ENCODE peak calls at places on chromosomes 2 and 18, in six cellular contexts. S is lower leg skin; Y is left lung; P is CD8-positive, alpha-beta T cell; R is endothelial cell; K is choroid plexus epithelial cell. N is an unnamed sample.

GRCh38 chr2:200905618-200906296 is 16.6 kb downstream of the NIF3L1 start:
- DNase-seq in S (peak), Y (peak), P (peak), R (peak), K (peak), N (peak)

GRCh38 chr18:74412106-74412880 is 44.8 kb downstream of the DIPK1C start:
- DNase-seq in S (no peak), Y (no peak), P (no peak), R (no peak), K (no peak), N (no peak)

GRCh38 chr2:179595284-179595683 is 266.1 kb downstream of the ZNF385B start:
- DNase-seq in S (no peak), Y (no peak), P (no peak), R (peak), K (no peak), N (no peak)

GRCh38 chr2:128625966-128626757 is 307.5 kb upstream of the HS6ST1 start:
- DNase-seq in S (no peak), Y (peak), P (no peak), R (no peak), K (no peak), N (no peak)

GRCh38 chr2:240111253-240111652 is 24.9 kb downstream of the COPS9 start:
- DNase-seq in S (no peak), Y (no peak), P (no peak), R (no peak), K (peak), N (no peak)

GRCh38 chr2:172972005-172972619 is 103.5 kb upstream of the MAP3K20 start:
- DNase-seq in S (no peak), Y (no peak), P (peak), R (peak), K (peak), N (peak)

GRCh38 chr2:10501521-10501961 is 53.4 kb upstream of the ODC1 start:
- DNase-seq in S (peak), Y (no peak), P (no peak), R (no peak), K (no peak), N (no peak)

GRCh38 chr2:36572054-36572751 is 25.8 kb downstream of the FEZ2 start:
- DNase-seq in S (no peak), Y (no peak), P (no peak), R (no peak), K (no peak), N (no peak)

GRCh38 chr2:156630579-156631337 is 194.6 kb downstream of the GPD2 start:
- DNase-seq in S (no peak), Y (no peak), P (no peak), R (no peak), K (no peak), N (no peak)

GRCh38 chr18:58299936-58300335 is 255.9 kb downstream of the NEDD4L start:
- DNase-seq in S (no peak), Y (no peak), P (no peak), R (no peak), K (no peak), N (no peak)

GRCh38 chr18:54127759-54128378 is 96.6 kb downstream of the MBD2 start:
- DNase-seq in S (no peak), Y (no peak), P (no peak), R (peak), K (peak), N (peak)

GRCh38 chr18:78656346-78656925 is 323.2 kb upstream of the SALL3 start:
- DNase-seq in S (no peak), Y (no peak), P (no peak), R (no peak), K (no peak), N (no peak)

GRCh38 chr2:240183370-240184197 is 43.1 kb upstream of the OTOS start:
- DNase-seq in S (no peak), Y (peak), P (no peak), R (no peak), K (no peak), N (no peak)

GRCh38 chr2:23549051-23549450 is 164.1 kb downstream of the KLHL29 start:
- DNase-seq in S (no peak), Y (no peak), P (no peak), R (no peak), K (peak), N (no peak)

GRCh38 chr2:172525601-172526000 is 30.3 kb upstream of the PDK1 start:
- DNase-seq in S (no peak), Y (no peak), P (no peak), R (no peak), K (no peak), N (peak)

GRCh38 chr2:84971799-84972790 is 1.1 kb downstream of the KCMF1 start:
- DNase-seq in S (peak), Y (peak), P (peak), R (peak), K (peak), N (peak)

GRCh38 chr2:137706786-137707613 is 257.3 kb upstream of the HNMT start:
- DNase-seq in S (no peak), Y (no peak), P (no peak), R (no peak), K (no peak), N (peak)

GRCh38 chr2:80148906-80149305 is 155.6 kb downstream of the LRRTM1 start:
- DNase-seq in S (no peak), Y (no peak), P (no peak), R (no peak), K (no peak), N (no peak)

DNA sequence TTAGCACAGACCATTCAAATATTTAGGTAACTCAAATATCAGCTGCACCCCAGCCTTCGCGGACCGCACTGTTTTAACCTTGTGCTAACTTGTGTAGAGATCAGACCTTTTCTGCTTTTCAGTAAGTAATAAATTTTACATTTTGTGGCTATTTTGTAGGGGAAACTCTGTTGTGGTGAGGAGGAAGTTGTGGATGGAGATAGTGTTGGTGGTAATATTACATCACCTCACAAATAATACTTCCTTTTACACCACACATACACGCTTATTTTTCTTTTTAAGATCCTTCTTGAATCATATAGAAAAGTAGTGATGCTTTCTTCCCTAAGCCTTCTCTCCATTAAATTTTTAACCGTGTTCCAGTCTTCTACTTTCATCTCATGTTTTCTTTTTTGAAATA is 919.5 kb upstream of the CDH2 start:
- DNase-seq in S (no peak), Y (no peak), P (no peak), R (no peak), K (no peak), N (no peak)
- TF ChIP-seq CTCF in S (no peak), Y (no peak), P (no peak), R (no peak), K (no peak), N (no peak)

GRCh38 chr2:39725401-39725800 is 53.7 kb downstream of the THUMPD2 start:
- DNase-seq in S (no peak), Y (no peak), P (no peak), R (no peak), K (no peak), N (no peak)

GRCh38 chr2:39730685-39731302 is 48.3 kb downstream of the THUMPD2 start:
- DNase-seq in S (no peak), Y (no peak), P (no peak), R (peak), K (peak), N (no peak)

GRCh38 chr2:39730276-39730675 is 48.8 kb downstream of the THUMPD2 start:
- DNase-seq in S (no peak), Y (no peak), P (no peak), R (no peak), K (no peak), N (no peak)

GRCh38 chr2:39731546-39731945 is 47.5 kb downstream of the THUMPD2 start:
- DNase-seq in S (no peak), Y (no peak), P (no peak), R (no peak), K (no peak), N (no peak)

DNA sequence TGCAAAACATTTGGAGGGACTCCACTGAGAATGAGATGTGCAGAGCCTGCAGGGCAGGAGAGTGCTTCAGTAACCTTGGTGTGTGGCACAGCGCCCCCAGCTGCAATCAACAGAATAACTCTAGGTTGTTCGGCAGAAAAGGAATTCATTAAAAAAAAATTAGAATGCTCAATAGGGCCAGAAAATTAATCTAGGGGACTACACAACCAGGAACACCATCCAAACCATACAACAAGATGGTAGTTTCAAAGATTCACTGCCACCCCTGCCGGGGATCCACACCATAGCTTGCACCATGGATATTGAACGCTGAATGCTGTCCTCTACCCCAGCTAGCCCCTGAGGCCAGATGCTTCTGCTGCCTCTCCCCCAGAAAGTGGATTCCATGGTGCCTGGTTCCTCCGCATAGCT is 50.1 kb downstream of the THUMPD2 start:
- DNase-seq in S (no peak), Y (no peak), P (no peak), R (peak), K (peak), N (peak)
- TF ChIP-seq CTCF in S (no peak), Y (peak), P (peak), R (peak), K (peak), N (peak)

DNA sequence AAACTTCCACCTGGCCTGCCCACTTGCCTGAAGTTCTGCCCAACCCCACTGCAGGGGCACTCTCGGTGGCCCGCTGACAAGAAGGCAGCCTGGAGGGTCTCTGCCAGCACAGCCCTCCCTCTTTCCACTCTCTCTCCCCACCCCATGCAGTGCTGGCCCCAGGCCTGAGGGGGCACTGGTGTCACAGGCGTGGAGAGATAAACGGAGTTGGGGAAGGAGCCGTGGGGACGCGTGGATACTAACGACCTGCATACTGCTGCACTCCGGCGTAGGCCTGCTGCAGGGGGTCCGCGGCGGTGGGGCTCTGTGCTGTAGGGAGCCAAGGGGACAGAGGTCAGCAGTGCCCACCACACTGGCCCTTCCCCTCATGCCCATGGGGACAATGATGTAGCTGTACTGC is 299.3 kb downstream of the CELF4 start:
- DNase-seq in S (no peak), Y (no peak), P (no peak), R (peak), K (no peak), N (peak)
- TF ChIP-seq CTCF in S (no peak), Y (no peak), P (no peak), R (no peak), K (no peak), N (peak)

DNA sequence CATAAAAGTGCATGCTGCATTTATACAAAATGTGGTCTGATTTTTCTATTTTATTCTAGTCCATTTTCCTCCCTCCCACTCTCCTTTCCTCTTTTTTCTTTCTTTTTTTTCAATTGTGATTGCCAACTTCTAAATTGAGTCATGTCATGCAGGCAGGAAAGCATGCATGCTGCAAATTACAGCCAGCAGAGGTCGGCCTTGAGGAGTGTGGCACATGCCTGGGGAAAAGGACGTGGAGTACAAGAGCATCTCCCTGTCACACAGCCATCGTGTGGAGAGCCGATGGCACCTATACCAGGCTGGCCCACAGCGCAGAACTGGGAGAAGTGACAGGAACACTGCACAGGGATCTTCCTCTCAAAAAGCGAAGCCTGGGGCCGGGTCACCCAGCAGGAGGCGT is 17.8 kb downstream of the LCT start:
- DNase-seq in S (no peak), Y (no peak), P (no peak), R (no peak), K (peak), N (peak)
- TF ChIP-seq CTCF in S (no peak), Y (no peak), P (no peak), R (no peak), K (peak), N (peak)